ENCODE peak calls at places on chromosomes 13 and 19, in seven cellular contexts. K is psoas muscle, H is left lung, N is lower lobe of right lung, O is colonic mucosa, U is left ventricle myocardium inferior, X is endothelial cell of umbilical vein. I is an unnamed sample.

GRCh38 chr19:47848871-47849473 is 10.1 kb upstream of the TPRX2 start:
- DNase-seq in O (peak; percentile 24), X (no peak), H (no peak), U (no peak), K (no peak), N (peak; percentile 54), I (no peak)

GRCh38 chr19:43502419-43502976 is 2.0 kb downstream of the PHLDB3 start:
- DNase-seq in H (no peak), O (no peak), N (no peak), X (no peak), U (no peak), K (no peak), I (no peak)

GRCh38 chr13:31191748-31192147 is 8.0 kb upstream of the B3GLCT start:
- DNase-seq in H (no peak), O (no peak), K (no peak), X (no peak), U (no peak), N (no peak), I (no peak)

GRCh38 chr13:112885782-112886268 is 83.2 kb upstream of the MCF2L start:
- DNase-seq in O (peak; percentile 87), U (peak; percentile 82), K (peak; percentile 82), N (peak; percentile 83), X (peak; percentile 83), H (peak; percentile 88), I (no peak)

GRCh38 chr13:72463561-72463960 is 263.9 kb downstream of the MZT1 start:
- DNase-seq in K (no peak), O (no peak), X (no peak), N (no peak), H (no peak), U (no peak), I (no peak)

GRCh38 chr19:32339988-32340874 is 5.2 kb upstream of the ZNF507 start:
- DNase-seq in K (peak; percentile 68), U (peak; percentile 68), O (peak; percentile 66), X (peak; percentile 61), N (peak; percentile 74), H (peak; percentile 77), I (peak; percentile 35)

GRCh38 chr19:44795398-44795987 is 13.4 kb upstream of the BCAM start:
- DNase-seq in H (no peak), N (no peak), X (no peak), K (no peak), U (no peak), O (no peak), I (no peak)

GRCh38 chr19:55270172-55270942 is 9.6 kb downstream of the HSPBP1 start:
- DNase-seq in U (no peak), N (no peak), O (no peak), K (no peak), H (peak; percentile 50), X (no peak), I (no peak)

GRCh38 chr19:14385492-14385891 is 4.2 kb downstream of the ADGRE5 start:
- DNase-seq in O (no peak), N (no peak), U (no peak), H (no peak), X (no peak), K (no peak), I (peak; percentile 51)

GRCh38 chr19:17871878-17872250 is at the start of gene SLC5A5:
- DNase-seq in K (no peak), O (no peak), H (no peak), X (no peak), N (no peak), U (no peak), I (no peak)

GRCh38 chr13:86569974-86570373 is 770.8 kb upstream of the SLITRK6 start:
- DNase-seq in U (no peak), N (no peak), K (no peak), H (no peak), O (no peak), X (no peak), I (no peak)

GRCh38 chr13:86562876-86563275 is 763.7 kb upstream of the SLITRK6 start:
- DNase-seq in O (no peak), N (no peak), U (no peak), H (no peak), K (no peak), X (no peak), I (no peak)

GRCh38 chr13:86569119-86569518 is 769.9 kb upstream of the SLITRK6 start:
- DNase-seq in H (no peak), N (no peak), U (no peak), O (no peak), X (no peak), K (no peak), I (no peak)

GRCh38 chr13:86563308-86563707 is 764.1 kb upstream of the SLITRK6 start:
- DNase-seq in X (peak; percentile 1), O (no peak), K (no peak), N (no peak), H (no peak), U (no peak), I (no peak)

GRCh38 chr13:86567119-86567518 is 767.9 kb upstream of the SLITRK6 start:
- DNase-seq in X (no peak), K (no peak), N (no peak), O (no peak), H (no peak), U (no peak), I (no peak)
- TF ChIP-seq CTCF in X (no peak), K (no peak), N (no peak), O (no peak), H (no peak), U (no peak), I (no peak)

GRCh38 chr19:51110666-51110971 is 2.4 kb upstream of the CTU1 start:
- DNase-seq in U (no peak), H (peak; percentile 2), K (no peak), N (no peak), O (no peak), X (no peak), I (no peak)

GRCh38 chr19:51108066-51108804 is at the start of gene CTU1:
- DNase-seq in O (peak; percentile 99), U (peak; percentile 98), X (peak; percentile 99), H (peak; percentile 98), N (peak; percentile 99), K (peak; percentile 99), I (peak; percentile 94)

GRCh38 chr19:51114087-51114714 is 6.0 kb upstream of the CTU1 start:
- DNase-seq in O (no peak), U (no peak), H (no peak), K (no peak), X (no peak), N (no peak), I (no peak)

GRCh38 chr19:51108805-51109146 is 567 bp upstream of the CTU1 start:
- DNase-seq in K (no peak), O (no peak), X (no peak), N (no peak), H (no peak), U (no peak), I (no peak)

GRCh38 chr19:51111606-51112005 is 3.4 kb upstream of the CTU1 start:
- DNase-seq in K (no peak), H (no peak), U (no peak), N (no peak), X (no peak), O (no peak), I (no peak)
- TF ChIP-seq CTCF in K (no peak), H (no peak), U (no peak), N (no peak), X (peak; percentile 34), O (no peak), I (peak; percentile 25)

GRCh38 chr19:8835446-8835845 is 3.3 kb downstream of the MBD3L1 start:
- DNase-seq in O (no peak), U (no peak), H (no peak), X (no peak), K (no peak), N (no peak), I (no peak)

GRCh38 chr19:8831373-8831772 is 731 bp downstream of the ZNF558 start:
- DNase-seq in K (no peak), N (no peak), H (no peak), U (no peak), X (no peak), O (no peak), I (no peak)

GRCh38 chr19:8835877-8836276 is 3.7 kb downstream of the MBD3L1 start:
- DNase-seq in X (no peak), U (no peak), H (no peak), N (no peak), O (no peak), K (no peak), I (no peak)

GRCh38 chr19:8831832-8832131 is 322 bp downstream of the ZNF558 start:
- DNase-seq in U (no peak), N (no peak), X (no peak), H (no peak), O (no peak), K (no peak), I (no peak)

DNA sequence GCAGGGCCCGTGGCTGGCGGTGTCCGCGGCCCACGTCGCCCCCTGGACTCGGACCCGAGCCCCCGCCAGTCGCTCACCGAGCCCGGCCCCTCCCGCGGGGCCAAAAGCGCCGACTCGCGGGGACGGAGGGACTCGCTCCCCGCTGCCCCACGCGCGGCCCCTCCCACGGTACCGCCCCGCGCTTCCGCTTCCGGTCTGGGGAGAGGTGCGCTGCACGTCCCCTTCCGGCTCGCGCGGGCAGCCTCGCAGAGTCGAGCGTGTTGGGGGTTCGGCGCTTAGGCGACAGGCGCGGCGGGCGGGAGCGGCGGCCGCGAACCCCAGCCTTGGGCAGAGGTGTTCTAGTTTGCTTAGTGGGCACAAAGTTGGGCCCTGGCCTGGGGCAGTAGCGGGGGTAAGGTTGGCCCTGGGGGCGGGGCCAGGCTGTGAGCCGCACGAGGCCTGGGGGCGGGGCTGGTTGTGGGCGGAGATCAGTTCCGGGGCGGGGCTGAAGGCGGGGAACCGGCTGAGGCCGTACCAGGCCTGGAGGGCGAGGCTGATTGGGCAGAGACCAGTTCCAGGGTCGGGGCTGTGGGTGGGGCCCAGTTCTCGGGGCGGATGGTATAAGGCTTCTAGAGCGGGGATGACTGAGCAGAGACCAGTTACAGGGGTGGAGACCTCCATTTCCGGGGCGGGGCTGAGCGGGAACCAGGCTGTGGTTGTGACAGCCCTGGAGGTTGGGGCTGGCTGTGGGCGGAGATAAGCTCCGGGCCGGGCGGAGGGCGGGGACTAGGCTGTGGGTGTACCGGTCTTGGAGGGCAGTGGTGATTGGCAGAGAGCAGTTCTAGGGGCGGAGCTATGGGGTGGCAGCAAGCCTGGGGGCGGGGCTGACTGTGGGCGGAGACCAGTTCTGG is at the start of the genes MBD3L1 and ZNF558:
- DNase-seq in O (peak; percentile 98), N (peak; percentile 99), U (peak; percentile 99), H (peak; percentile 98), X (peak; percentile 8), K (peak; percentile 100), I (peak; percentile 100)
- TF ChIP-seq CTCF in O (no peak), N (peak; percentile 59), U (peak; percentile 61), H (peak; percentile 22), X (no peak), K (peak; percentile 32), I (peak; percentile 28)

GRCh38 chr19:37813340-37813739 is 34.0 kb upstream of the ZNF573 start:
- DNase-seq in U (no peak), N (no peak), X (no peak), H (no peak), K (no peak), O (no peak), I (no peak)
- TF ChIP-seq CTCF in U (no peak), N (no peak), X (no peak), H (no peak), K (no peak), O (no peak), I (no peak)